ENCODE peak calls at places on chromosomes 13 and 19, in six cellular contexts. G is OCI-LY7, X is IMR-90, O is AG10803, C is PC-3, V is Peyer's patch. F is an unnamed sample.
A peak's percentile ranks its signal among the peaks of the same experiment; 100 is the strongest.

GRCh38 chr19:3981373-3981735 is 3.9 kb downstream of the EEF2 start:
- DNase-seq in G (no peak), X (no peak), O (no peak), C (no peak), V (no peak), F (no peak)

GRCh38 chr13:79709526-79709925 is 228.6 kb downstream of the NDFIP2 start:
- DNase-seq in G (no peak), X (peak; percentile 13), O (peak; percentile 83), C (no peak), V (no peak), F (peak; percentile 52)

GRCh38 chr13:111114362-111115050 is 604 bp upstream of the ARHGEF7 start:
- DNase-seq in G (no peak), X (peak; percentile 43), O (peak; percentile 49), C (no peak), V (no peak), F (peak; percentile 60)

GRCh38 chr13:99308481-99309087 is 1.4 kb upstream of the GPR183 start:
- DNase-seq in G (no peak), X (peak; percentile 63), O (peak; percentile 68), C (no peak), V (no peak), F (peak; percentile 59)

GRCh38 chr13:89212186-89212585 is 1541.0 kb downstream of the SLITRK5 start:
- DNase-seq in G (no peak), X (no peak), O (no peak), C (no peak), V (no peak), F (no peak)

GRCh38 chr13:97810152-97810551 is 143.3 kb upstream of the IPO5 start:
- DNase-seq in G (no peak), X (peak; percentile 14), O (peak; percentile 3), C (peak; percentile 49), V (no peak), F (peak; percentile 50)

GRCh38 chr19:3479177-3479818 is 1.0 kb downstream of the SMIM24 start:
- DNase-seq in G (peak; percentile 96), X (no peak), O (no peak), C (peak; percentile 5), V (no peak), F (no peak)

GRCh38 chr19:6100284-6100915 is 9.9 kb downstream of the RFX2 start:
- DNase-seq in G (no peak), X (no peak), O (no peak), C (no peak), V (no peak), F (no peak)

GRCh38 chr13:32116210-32116609 is 84.6 kb downstream of the FRY start:
- DNase-seq in G (no peak), X (no peak), O (no peak), C (no peak), V (no peak), F (no peak)

GRCh38 chr13:27189192-27189591 is 17.6 kb upstream of the USP12 start:
- DNase-seq in G (no peak), X (no peak), O (no peak), C (no peak), V (no peak), F (no peak)

GRCh38 chr19:56290104-56290503 is 17.6 kb downstream of the EDDM13 start:
- DNase-seq in G (no peak), X (no peak), O (no peak), C (no peak), V (no peak), F (no peak)

GRCh38 chr19:47418595-47419036 is 711 bp downstream of the MEIS3 start:
- DNase-seq in G (no peak), X (no peak), O (no peak), C (no peak), V (no peak), F (no peak)

GRCh38 chr13:58480011-58480410 is 848.5 kb downstream of the PCDH17 start:
- DNase-seq in G (no peak), X (no peak), O (no peak), C (no peak), V (no peak), F (no peak)

GRCh38 chr19:33818426-33818825 is 21.8 kb downstream of the KCTD15 start:
- DNase-seq in G (no peak), X (no peak), O (no peak), C (no peak), V (no peak), F (no peak)

GRCh38 chr13:30551194-30551593 is 66.5 kb upstream of the USPL1 start:
- DNase-seq in G (peak; percentile 83), X (peak; percentile 43), O (peak; percentile 43), C (peak; percentile 58), V (no peak), F (peak; percentile 11)
- TF ChIP-seq CTCF in G (peak; percentile 93), X (peak; percentile 38), O (peak; percentile 43), C (peak; percentile 56), V (no peak), F (peak; percentile 33)

GRCh38 chr19:35673121-35673804 is 6.9 kb downstream of the UPK1A start:
- DNase-seq in G (no peak), X (peak; percentile 62), O (peak; percentile 47), C (no peak), V (no peak), F (peak; percentile 59)
- H3K4me3 ChIP-seq in G (no peak overlapping the region), X (peak overlapping the region; percentile 36), O (peak overlapping the region; percentile 47), C (no peak overlapping the region), V (peak overlapping the region; percentile 31), F (peak overlapping the region; percentile 51)

GRCh38 chr19:30851646-30852045 is 479.5 kb downstream of the ZNF536 start:
- DNase-seq in G (no peak), X (no peak), O (no peak), C (no peak), V (no peak), F (no peak)

GRCh38 chr19:30852168-30852567 is 480.0 kb downstream of the ZNF536 start:
- DNase-seq in G (no peak), X (no peak), O (no peak), C (no peak), V (no peak), F (no peak)

GRCh38 chr19:30854207-30854606 is 482.0 kb downstream of the ZNF536 start:
- DNase-seq in G (no peak), X (no peak), O (no peak), C (no peak), V (no peak), F (no peak)

GRCh38 chr19:30854661-30855060 is 482.5 kb downstream of the ZNF536 start:
- DNase-seq in G (no peak), X (no peak), O (no peak), C (no peak), V (no peak), F (no peak)

DNA sequence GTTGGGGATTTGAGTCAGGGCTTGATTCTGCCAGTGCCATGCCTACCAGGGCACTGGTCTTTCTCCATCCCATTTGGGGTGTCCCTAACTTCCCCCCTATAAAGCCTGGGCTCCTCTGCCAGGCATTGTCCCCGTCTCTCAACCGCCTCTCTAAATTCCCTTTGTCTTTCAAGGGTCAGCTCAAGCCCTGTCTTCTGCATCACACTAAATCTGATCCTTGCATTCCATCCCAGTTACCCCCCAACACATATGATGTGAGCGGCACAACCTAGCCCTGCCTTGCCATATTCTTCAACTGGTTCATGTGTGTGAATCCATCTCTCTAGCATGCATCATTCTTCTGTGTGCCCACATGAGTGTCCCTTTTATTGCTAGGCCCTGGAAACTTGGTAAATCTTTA is 480.9 kb downstream of the ZNF536 start:
- DNase-seq in G (no peak), X (no peak), O (no peak), C (no peak), V (no peak), F (no peak)
- TF ChIP-seq CTCF in G (no peak), X (no peak), O (no peak), C (no peak), V (no peak), F (no peak)

GRCh38 chr19:18427752-18428131 is 8.5 kb downstream of the SSBP4 start:
- DNase-seq in G (no peak), X (no peak), O (no peak), C (no peak), V (no peak), F (no peak)

GRCh38 chr19:18428837-18429674 is 8.9 kb downstream of the ISYNA1 start:
- DNase-seq in G (peak; percentile 83), X (peak; percentile 72), O (peak; percentile 78), C (no peak), V (peak; percentile 78), F (peak; percentile 82)

GRCh38 chr19:18429717-18430416 is 8.1 kb downstream of the ISYNA1 start:
- DNase-seq in G (no peak), X (no peak), O (no peak), C (no peak), V (no peak), F (no peak)

GRCh38 chr19:18427080-18427751 is 8.0 kb downstream of the SSBP4 start:
- DNase-seq in G (no peak), X (no peak), O (no peak), C (no peak), V (no peak), F (no peak)

DNA sequence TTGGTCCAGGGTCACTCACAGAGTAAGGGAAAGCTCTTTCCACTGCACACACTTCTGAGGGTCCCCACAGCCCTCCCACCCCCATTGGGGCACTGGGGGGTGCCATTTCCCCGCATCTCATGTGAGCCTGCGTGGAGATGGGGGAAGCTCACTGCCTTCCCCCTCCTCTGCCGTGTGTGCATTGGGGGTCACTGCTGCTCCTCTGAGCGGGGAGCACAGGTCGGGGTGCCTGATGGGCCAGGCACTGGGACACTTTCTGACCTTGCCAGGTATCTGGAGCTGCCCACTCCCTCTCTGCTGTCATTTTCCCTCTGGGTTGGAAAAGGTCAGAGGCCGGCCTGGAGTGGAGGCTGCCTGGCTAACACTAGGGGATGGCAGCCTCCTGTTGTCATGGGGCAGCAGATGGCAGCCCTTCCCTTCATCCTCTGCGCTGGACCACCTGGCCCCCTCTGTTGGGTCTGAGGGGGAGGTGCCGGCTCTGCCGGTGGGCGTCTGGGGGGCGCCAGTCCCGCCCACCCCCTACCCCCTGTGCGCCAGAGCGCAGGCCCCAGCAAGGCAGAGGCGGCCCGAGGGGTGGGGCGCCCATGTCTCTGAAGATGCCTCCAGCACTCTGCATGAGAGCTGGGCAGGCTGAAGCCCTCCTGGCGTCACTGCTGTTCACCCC is 9.1 kb downstream of the SSBP4 start:
- DNase-seq in G (no peak), X (no peak), O (no peak), C (no peak), V (no peak), F (no peak)
- H3K4me3 ChIP-seq in G (peak overlapping the region; percentile 41), X (no peak overlapping the region), O (no peak overlapping the region), C (no peak overlapping the region), V (no peak overlapping the region), F (no peak overlapping the region)